ENCODE peak calls at places on chromosomes 11 and 22, in five cellular contexts. S, M, Y, C and U are unnamed samples.

GRCh38 chr11:88353386-88353785 is 15.8 kb upstream of the CTSC start:
- DNase-seq in S (no peak), M (no peak), Y (no peak), C (no peak), U (no peak)

GRCh38 chr11:13029872-13030271 is 20.8 kb downstream of the RASSF10 start:
- DNase-seq in S (no peak), M (no peak), Y (no peak), C (no peak), U (no peak)

GRCh38 chr11:103315248-103315647 is 206.0 kb downstream of the DYNC2H1 start:
- DNase-seq in S (no peak), M (no peak), Y (no peak), C (no peak), U (no peak)

GRCh38 chr22:44795701-44796630 is 43.6 kb downstream of the ARHGAP8 start:
- DNase-seq in S (no peak), M (no peak), Y (no peak), C (no peak), U (no peak)

GRCh38 chr11:92340839-92341238 is 116.2 kb downstream of the FAT3 start:
- DNase-seq in S (no peak), M (no peak), Y (peak; percentile 23), C (peak; percentile 25), U (no peak)

GRCh38 chr11:76625787-76626186 is 44.8 kb downstream of the LRRC32 start:
- DNase-seq in S (no peak), M (no peak), Y (no peak), C (no peak), U (no peak)

GRCh38 chr11:93498099-93499040 is 44.8 kb downstream of the SMCO4 start:
- DNase-seq in S (peak; percentile 84), M (no peak), Y (peak; percentile 31), C (no peak), U (no peak)

GRCh38 chr22:37057226-37057625 is 5.7 kb downstream of the KCTD17 start:
- DNase-seq in S (no peak), M (no peak), Y (no peak), C (no peak), U (no peak)

GRCh38 chr11:67372993-67373915 is at the start of gene CLCF1:
- DNase-seq in S (peak; percentile 94), M (peak; percentile 73), Y (peak; percentile 91), C (peak; percentile 68), U (peak; percentile 72)

GRCh38 chr11:78417175-78417887 is at the start of gene GAB2:
- DNase-seq in S (no peak), M (peak; percentile 25), Y (no peak), C (peak; percentile 57), U (no peak)

GRCh38 chr11:86774422-86774821 is 25.9 kb upstream of the PRSS23 start:
- DNase-seq in S (no peak), M (no peak), Y (no peak), C (no peak), U (no peak)

GRCh38 chr11:129787518-129787917 is 28.1 kb upstream of the TMEM45B start:
- DNase-seq in S (no peak), M (no peak), Y (no peak), C (no peak), U (no peak)

GRCh38 chr11:90288207-90288821 is 65.5 kb upstream of the CHORDC1 start:
- DNase-seq in S (peak; percentile 16), M (no peak), Y (peak; percentile 0), C (no peak), U (no peak)
- TF ChIP-seq CTCF in S (peak; percentile 49), M (peak; percentile 20), Y (peak; percentile 34), C (peak; percentile 36), U (no peak)

GRCh38 chr22:19150482-19151328 is 613 bp upstream of the GSC2 start:
- DNase-seq in S (no peak), M (no peak), Y (no peak), C (no peak), U (no peak)

GRCh38 chr22:19149047-19149883 is 827 bp downstream of the GSC2 start:
- DNase-seq in S (peak; percentile 12), M (peak; percentile 13), Y (peak; percentile 35), C (no peak), U (no peak)

GRCh38 chr22:19149962-19150361 is at the start of gene GSC2:
- DNase-seq in S (no peak), M (no peak), Y (no peak), C (no peak), U (no peak)

GRCh38 chr22:19152942-19153883 is 3.1 kb upstream of the GSC2 start:
- DNase-seq in S (no peak), M (no peak), Y (no peak), C (no peak), U (no peak)

DNA sequence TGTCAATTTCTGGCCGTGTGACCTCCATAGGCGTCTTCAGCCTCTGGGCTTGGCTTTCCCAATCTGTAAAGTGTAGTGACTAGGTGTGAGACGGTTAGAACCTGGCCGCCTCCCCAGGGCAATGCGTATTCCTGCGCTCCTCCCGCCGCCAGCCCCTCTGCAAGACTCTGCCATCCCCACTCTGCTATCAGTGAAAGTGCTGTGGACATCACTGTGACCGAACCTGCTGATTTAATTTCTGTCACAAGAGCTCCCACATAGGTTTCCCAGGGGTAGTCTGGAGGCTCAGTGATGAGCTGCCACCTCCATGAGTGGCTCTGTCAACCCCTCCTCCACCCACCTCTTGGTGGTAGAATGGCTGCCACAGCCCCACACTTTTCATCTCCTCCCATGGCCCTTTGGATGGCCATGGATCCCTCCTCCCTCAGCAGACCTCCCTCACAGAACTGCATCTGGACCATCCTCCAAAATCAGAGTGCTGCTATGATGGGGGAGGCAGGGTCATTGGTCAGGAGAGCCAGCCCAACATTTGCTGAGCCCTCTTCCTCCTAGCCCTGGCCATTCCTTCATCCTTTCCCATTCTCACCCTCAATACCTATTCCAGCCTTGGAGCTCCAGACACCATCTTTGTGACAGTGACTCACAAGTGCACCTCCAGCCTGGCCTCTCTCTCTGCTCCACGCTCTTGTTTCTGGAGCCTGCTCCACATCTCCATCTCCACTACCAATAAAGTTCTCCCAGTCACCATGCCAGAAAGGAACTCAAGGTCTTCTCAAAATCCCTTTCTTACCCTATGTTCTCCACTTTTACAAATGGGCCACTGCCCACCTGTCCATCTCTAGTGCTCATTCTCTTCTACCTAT is 1.5 kb upstream of the GSC2 start:
- DNase-seq in S (no peak), M (no peak), Y (no peak), C (no peak), U (no peak)
- TF ChIP-seq CTCF in S (no peak), M (no peak), Y (no peak), C (no peak), U (no peak)

GRCh38 chr11:45083544-45084087 is 62.8 kb upstream of the PRDM11 start:
- DNase-seq in S (no peak), M (no peak), Y (no peak), C (no peak), U (no peak)
- TF ChIP-seq CTCF in S (peak; percentile 50), M (no peak), Y (peak; percentile 49), C (peak; percentile 24), U (no peak)

GRCh38 chr22:42074846-42075245 is 798 bp downstream of the PHETA2 start:
- DNase-seq in S (no peak), M (no peak), Y (no peak), C (no peak), U (no peak)
- TF ChIP-seq CTCF in S (no peak), M (no peak), Y (no peak), C (no peak), U (no peak)

GRCh38 chr11:80317612-80318011 is 876.8 kb upstream of the TENM4 start:
- DNase-seq in S (no peak), M (no peak), Y (no peak), C (no peak), U (no peak)

GRCh38 chr11:80320226-80320625 is 879.4 kb upstream of the TENM4 start:
- DNase-seq in S (no peak), M (no peak), Y (no peak), C (no peak), U (no peak)

GRCh38 chr11:80315263-80315662 is 874.4 kb upstream of the TENM4 start:
- DNase-seq in S (no peak), M (no peak), Y (no peak), C (no peak), U (no peak)

DNA sequence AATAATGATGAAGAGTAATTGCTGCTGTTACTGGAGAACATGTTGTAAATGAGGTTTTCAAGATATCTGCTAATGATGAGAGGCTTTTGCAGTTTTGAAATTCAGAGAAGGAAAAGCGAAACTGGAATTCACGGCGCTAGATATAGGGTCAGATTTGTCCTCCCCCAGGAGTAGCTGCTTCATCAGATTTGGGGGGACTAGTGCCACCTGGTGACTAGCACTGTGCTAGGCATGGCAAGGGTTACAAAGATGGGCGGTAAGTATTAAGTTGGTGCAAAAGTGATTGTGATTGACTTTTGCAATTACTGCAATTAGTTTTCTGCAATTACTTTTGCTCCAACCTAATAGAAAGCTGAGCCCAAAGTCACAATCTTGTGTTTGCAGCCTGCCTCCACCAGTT is 879.9 kb upstream of the TENM4 start:
- DNase-seq in S (no peak), M (no peak), Y (no peak), C (no peak), U (no peak)
- TF ChIP-seq CTCF in S (peak; percentile 38), M (no peak), Y (no peak), C (no peak), U (no peak)

GRCh38 chr22:39309881-39310714 is 9.3 kb downstream of the RPL3 start:
- DNase-seq in S (no peak), M (no peak), Y (peak; percentile 82), C (no peak), U (no peak)

GRCh38 chr22:39306456-39307361 is 12.7 kb downstream of the RPL3 start:
- DNase-seq in S (no peak), M (peak; percentile 28), Y (peak; percentile 34), C (no peak), U (no peak)

GRCh38 chr22:39308614-39309363 is 10.6 kb downstream of the RPL3 start:
- DNase-seq in S (peak; percentile 90), M (no peak), Y (peak; percentile 97), C (no peak), U (no peak)

GRCh38 chr22:39311592-39312400 is 7.6 kb downstream of the RPL3 start:
- DNase-seq in S (no peak), M (no peak), Y (peak; percentile 48), C (no peak), U (no peak)

DNA sequence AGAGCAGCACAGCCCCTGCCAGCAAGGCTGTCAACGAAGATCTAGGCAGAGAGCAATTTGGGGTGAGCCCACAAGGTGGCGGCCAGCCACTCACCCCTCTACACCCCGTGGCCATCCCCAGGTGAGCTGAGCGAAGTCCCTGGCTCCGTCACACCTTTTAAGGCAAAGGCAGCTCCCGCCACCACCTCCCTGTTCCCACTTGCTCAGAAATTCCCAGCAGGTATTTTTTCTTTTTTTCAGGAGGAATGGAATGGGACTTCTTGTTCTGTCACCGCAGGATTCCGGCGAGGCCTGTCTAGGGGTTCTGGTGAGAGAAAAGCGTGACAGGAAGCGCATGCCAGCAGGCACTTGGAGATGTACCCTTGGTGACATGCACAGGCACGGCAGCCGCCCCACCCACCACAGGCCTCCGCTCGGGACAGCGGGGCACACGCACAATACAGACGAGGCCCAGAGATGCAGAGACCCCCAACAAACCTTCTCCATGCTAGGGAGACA is 10.0 kb downstream of the RPL3 start:
- DNase-seq in S (no peak), M (no peak), Y (peak; percentile 56), C (no peak), U (no peak)
- TF ChIP-seq CTCF in S (peak; percentile 35), M (no peak), Y (peak; percentile 37), C (no peak), U (no peak)